ENCODE peak calls at places on chromosomes 11 and 22, in four cellular contexts. M is HL-60, Q is K562, S is GM12878. C is an unnamed sample.

GRCh38 chr11:130420478-130421198 is 7.8 kb downstream of the ADAMTS8 start:
- DNase-seq in M (peak), Q (no peak), S (no peak), C (no peak)

GRCh38 chr22:42721045-42721434 is 370 bp upstream of the A4GALT start:
- DNase-seq in Q (no peak), S (no peak), M (no peak), C (no peak)

GRCh38 chr11:36409152-36409713 is 100.8 kb downstream of the TRAF6 start:
- DNase-seq in S (no peak), M (peak), Q (no peak), C (no peak)

GRCh38 chr11:96095884-96096301 is 172.0 kb upstream of the MTMR2 start:
- DNase-seq in Q (no peak), M (no peak), S (no peak), C (no peak)

GRCh38 chr11:110968348-110969062 is 256.3 kb upstream of the ARHGAP20 start:
- DNase-seq in Q (no peak), M (peak), S (no peak), C (no peak)

GRCh38 chr11:23405350-23405937 is 545.2 kb upstream of the CCDC179 start:
- DNase-seq in M (no peak), Q (no peak), S (no peak), C (no peak)

GRCh38 chr11:3826721-3827120 is 14.0 kb downstream of the RHOG start:
- DNase-seq in S (no peak), M (no peak), Q (peak), C (no peak)

GRCh38 chr11:43119275-43119970 is 192.4 kb upstream of the API5 start:
- DNase-seq in Q (no peak), M (no peak), S (no peak), C (no peak)

GRCh38 chr22:19694696-19695095 is 19.6 kb upstream of the SEPTIN5 start:
- DNase-seq in S (no peak), M (no peak), Q (no peak), C (no peak)

GRCh38 chr11:122069946-122070345 is 46.1 kb downstream of the BLID start:
- DNase-seq in S (no peak), Q (no peak), M (no peak), C (no peak)

GRCh38 chr11:47378011-47378835 is at the start of gene SPI1:
- DNase-seq in M (peak), S (peak), Q (peak), C (peak)

GRCh38 chr11:43393765-43394355 is 35.1 kb downstream of the TTC17 start:
- DNase-seq in S (no peak), Q (no peak), M (no peak), C (no peak)

GRCh38 chr11:61068581-61068980 is 33.7 kb upstream of the CD5 start:
- DNase-seq in Q (no peak), M (no peak), S (no peak), C (no peak)

GRCh38 chr22:45302751-45303150 is 7.0 kb upstream of the FAM118A start:
- DNase-seq in Q (no peak), S (no peak), M (no peak), C (no peak)

GRCh38 chr11:95283653-95284052 is 52.7 kb upstream of the SESN3 start:
- DNase-seq in M (no peak), S (no peak), Q (no peak), C (no peak)

GRCh38 chr22:40345271-40345670 is 1.0 kb upstream of the ADSL start:
- DNase-seq in Q (no peak), S (no peak), M (no peak), C (no peak)

GRCh38 chr11:76666408-76666807 is 4.1 kb downstream of the LRRC32 start:
- DNase-seq in M (no peak), Q (no peak), S (no peak), C (no peak)

GRCh38 chr11:38019072-38019775 is 1421.2 kb upstream of the RAG2 start:
- DNase-seq in S (no peak), M (no peak), Q (no peak), C (no peak)

GRCh38 chr11:12266943-12267342 is 110.4 kb upstream of the PARVA start:
- DNase-seq in S (no peak), M (no peak), Q (no peak), C (no peak)

GRCh38 chr11:113974741-113975470 is at the start of gene HTR3A:
- DNase-seq in M (no peak), Q (peak), S (no peak), C (no peak)

GRCh38 chr11:134752526-134752925 is 340.5 kb upstream of the B3GAT1 start:
- DNase-seq in M (no peak), Q (no peak), S (no peak), C (no peak)

GRCh38 chr11:28679795-28680194 is 571.6 kb downstream of the METTL15 start:
- DNase-seq in S (no peak), Q (no peak), M (no peak), C (no peak)

DNA sequence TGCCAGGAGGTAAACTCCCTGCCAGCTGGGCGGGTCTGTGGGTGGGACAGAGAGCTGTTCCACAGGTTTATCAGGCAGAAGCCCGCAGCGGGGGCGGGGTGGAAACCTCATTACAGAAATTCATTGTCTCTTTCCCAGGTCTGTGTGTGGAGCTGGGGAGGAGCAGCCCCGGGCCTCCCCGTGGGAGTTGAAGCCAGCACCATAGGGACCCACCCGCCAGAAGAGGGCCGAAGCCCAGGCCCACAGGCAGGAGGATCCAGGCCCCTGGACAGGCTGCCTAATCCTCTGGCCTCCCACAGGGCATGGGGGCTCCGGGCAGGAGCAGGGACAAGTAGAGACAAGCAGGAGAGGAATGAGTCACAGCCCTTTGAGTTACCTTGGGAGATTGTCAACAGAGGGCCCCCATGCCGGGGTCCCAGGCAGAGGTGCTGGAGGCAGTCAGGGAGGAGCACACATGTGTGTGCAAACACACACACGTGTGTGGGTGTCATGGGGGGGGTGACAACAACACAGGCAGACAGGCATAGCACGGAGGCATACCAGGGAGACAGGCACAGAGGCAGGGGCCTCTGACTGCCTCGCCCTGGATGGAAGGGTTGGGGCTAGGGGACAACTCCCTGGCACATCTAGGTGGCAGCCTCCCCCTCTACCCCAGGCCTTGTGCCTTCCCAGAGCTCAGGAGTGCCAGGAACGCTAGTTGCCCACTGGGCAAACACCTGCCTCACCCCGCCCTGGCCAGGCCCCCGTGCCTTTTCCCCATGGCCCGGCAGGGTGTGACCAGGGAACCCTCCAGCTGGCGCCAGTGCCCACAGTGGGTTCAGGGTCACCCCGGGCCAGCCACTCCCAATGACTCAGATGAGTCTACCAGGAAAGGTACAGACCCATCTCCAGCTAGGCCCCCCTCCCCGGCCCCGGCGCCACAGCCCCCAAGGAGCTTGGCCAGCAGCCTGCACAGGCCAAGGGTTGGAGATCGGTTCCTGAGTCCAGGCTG is 1.3 kb downstream of the CDC42BPG start:
- DNase-seq in M (no peak), S (no peak), Q (peak), C (no peak)
- TF ChIP-seq SPI1 in M (no peak), S (no peak), Q (no peak), C (no peak)

GRCh38 chr11:119611027-119611426 is 118.0 kb downstream of the NECTIN1 start:
- DNase-seq in Q (no peak), M (no peak), S (no peak), C (no peak)

GRCh38 chr11:119615003-119615878 is 113.8 kb downstream of the NECTIN1 start:
- DNase-seq in S (peak), M (peak), Q (no peak), C (no peak)

GRCh38 chr11:119615879-119616190 is 113.2 kb downstream of the NECTIN1 start:
- DNase-seq in M (no peak), S (no peak), Q (no peak), C (no peak)

GRCh38 chr11:119614227-119615002 is 114.6 kb downstream of the NECTIN1 start:
- DNase-seq in S (no peak), Q (no peak), M (no peak), C (no peak)

GRCh38 chr11:119612814-119613213 is 116.2 kb downstream of the NECTIN1 start:
- DNase-seq in M (no peak), Q (no peak), S (no peak), C (no peak)
- TF ChIP-seq SPI1 in M (no peak), Q (no peak), S (no peak), C (no peak)

DNA sequence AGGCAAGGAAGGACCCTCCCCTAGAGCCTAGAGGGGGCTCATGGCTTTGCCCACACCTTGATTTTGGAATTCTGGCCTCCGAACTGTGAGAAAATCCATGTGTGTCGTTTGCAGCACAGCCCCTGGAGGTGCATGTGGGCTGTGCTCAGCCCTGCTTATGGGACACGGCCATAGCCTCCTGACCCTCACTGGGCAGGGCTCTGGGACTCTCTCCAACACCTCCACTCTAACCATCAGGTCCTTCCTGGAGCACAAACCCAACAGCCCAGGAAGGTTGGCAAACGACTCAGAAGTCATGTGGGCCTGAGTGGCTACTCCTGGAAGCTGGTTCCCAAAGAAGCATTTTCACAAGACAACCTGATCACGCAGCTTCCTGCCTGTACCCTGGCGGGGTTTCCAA is 144.1 kb downstream of the CTTN start:
- DNase-seq in S (no peak), Q (no peak), M (no peak), C (no peak)
- TF ChIP-seq SPI1 in S (no peak), Q (no peak), M (no peak), C (no peak)

DNA sequence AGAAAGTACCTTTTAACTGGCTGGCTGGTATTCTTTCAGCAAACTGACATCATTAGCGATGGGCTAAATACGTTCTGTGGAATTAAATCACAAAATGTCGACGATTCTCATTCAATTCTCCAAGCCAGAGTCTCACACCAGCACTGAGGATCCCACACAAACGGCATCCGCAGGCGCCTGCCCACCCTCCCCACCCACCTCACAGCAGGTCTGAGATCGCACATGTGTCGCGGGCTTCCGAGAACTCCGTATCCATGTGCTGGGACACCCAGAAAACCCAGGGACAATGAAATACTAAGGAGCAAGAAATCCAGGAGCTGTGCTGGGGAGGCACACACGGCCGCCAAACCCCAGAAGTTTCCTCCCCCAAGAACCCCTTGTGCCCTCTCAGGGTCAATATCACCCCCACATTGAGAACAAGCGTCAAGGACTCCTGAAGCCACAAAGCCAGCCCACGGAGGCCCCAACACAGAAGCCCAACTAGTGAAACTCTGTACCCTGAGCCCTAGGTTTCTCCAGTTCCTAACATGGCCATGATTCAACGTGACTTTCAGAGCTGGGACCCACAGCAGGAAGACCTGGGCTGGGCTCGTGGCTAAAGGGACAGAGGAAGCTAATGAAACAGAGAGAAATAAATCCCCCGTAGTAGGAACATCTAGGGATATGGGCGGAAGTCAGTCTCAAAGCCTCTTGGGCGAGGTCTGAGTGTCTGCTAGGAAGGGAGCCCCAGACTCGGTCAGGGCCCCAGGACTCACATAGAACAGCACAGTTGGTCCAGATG is 8.0 kb downstream of the TOLLIP start:
- DNase-seq in S (no peak), Q (no peak), M (no peak), C (no peak)
- TF ChIP-seq SPI1 in S (no peak), Q (no peak), M (no peak), C (no peak)

GRCh38 chr11:13944801-13945505 is 17.6 kb upstream of the SPON1 start:
- DNase-seq in Q (no peak), M (no peak), S (no peak), C (no peak)
- TF ChIP-seq SPI1 in Q (no peak), M (no peak), S (no peak), C (no peak)

DNA sequence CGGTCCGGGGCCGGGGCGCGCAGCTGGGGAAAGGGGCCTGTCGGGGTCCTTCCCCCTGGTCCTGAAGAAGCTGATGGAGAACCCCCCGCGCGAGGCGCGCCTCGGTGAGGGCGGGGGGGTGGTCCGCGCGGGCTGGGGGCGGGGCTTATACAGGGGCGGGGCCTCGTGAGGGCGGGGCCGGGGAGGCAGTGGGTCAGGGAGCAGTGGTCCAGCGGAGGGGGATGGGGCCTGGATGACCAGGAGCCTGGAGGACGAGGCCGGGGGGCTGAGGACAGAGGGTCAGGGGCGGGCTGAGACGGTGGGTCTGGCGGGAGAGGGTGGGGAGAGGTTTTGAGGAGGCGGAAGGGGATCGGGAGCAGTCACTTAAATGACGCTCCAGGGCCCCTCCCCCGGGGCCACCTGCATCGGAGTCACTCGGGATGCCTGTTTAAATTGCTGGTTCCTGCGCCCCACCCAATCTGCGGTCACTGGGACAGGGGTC is 396 bp downstream of the TEF start:
- DNase-seq in Q (peak), S (no peak), M (peak), C (peak)
- TF ChIP-seq SPI1 in Q (no peak), S (no peak), M (no peak), C (no peak)

C was measured in GM12891.